ENCODE peak calls at places on chromosomes 4 and X, in five cellular contexts. A is K562, N is HepG2, S is GM12878, L is HCT116. X is an unnamed sample.

GRCh38 chr4:95505149-95505548 is 43.6 kb downstream of the UNC5C start:
- DNase-seq in L (peak; percentile 68), N (no peak), A (no peak), S (no peak), X (no peak)

GRCh38 chr4:183376381-183376780 is 54.2 kb upstream of the CLDN24 start:
- DNase-seq in L (no peak), N (no peak), A (no peak), S (no peak), X (no peak)

GRCh38 chrX:18792828-18793227 is 85.4 kb downstream of the PPEF1 start:
- DNase-seq in S (no peak), N (no peak), L (no peak), A (peak; percentile 9), X (no peak)

GRCh38 chrX:31271615-31272471 is 200.0 kb upstream of the FTHL17 start:
- DNase-seq in A (no peak), S (no peak), N (no peak), L (no peak), X (no peak)

GRCh38 chrX:153578200-153578835 is 20.6 kb downstream of the CCNQ start:
- DNase-seq in A (no peak), S (no peak), L (no peak), N (no peak), X (peak; percentile 56)

GRCh38 chrX:43002526-43003203 is 224.7 kb upstream of the PPP1R2C start:
- DNase-seq in A (no peak), L (no peak), N (no peak), S (peak; percentile 51), X (no peak)

GRCh38 chrX:133969191-133969590 is 16.2 kb downstream of the GPC3 start:
- DNase-seq in N (no peak), A (no peak), L (no peak), S (no peak), X (peak; percentile 12)

GRCh38 chrX:81174286-81174685 is 27.4 kb downstream of the HMGN5 start:
- DNase-seq in L (no peak), A (peak; percentile 9), N (peak; percentile 3), S (no peak), X (peak; percentile 24)

GRCh38 chrX:45697591-45697990 is 496.9 kb upstream of the DIPK2B start:
- DNase-seq in S (no peak), L (no peak), N (no peak), A (no peak), X (no peak)

GRCh38 chrX:48573690-48574269 is 504 bp upstream of the RBM3 start:
- DNase-seq in N (no peak), S (no peak), L (no peak), A (peak; percentile 87), X (no peak)

GRCh38 chrX:112259375-112259774 is 176.8 kb upstream of the TRPC5 start:
- DNase-seq in S (no peak), A (no peak), L (no peak), N (no peak), X (no peak)
- TF ChIP-seq REST in S (no peak), A (no peak), L (no peak), N (no peak), X (no peak)

GRCh38 chr4:128660361-128660964 is 149.0 kb upstream of the JADE1 start:
- DNase-seq in S (no peak), N (no peak), A (no peak), L (no peak), X (no peak)

GRCh38 chr4:128654465-128654864 is 155.0 kb upstream of the JADE1 start:
- DNase-seq in N (no peak), S (no peak), A (no peak), L (no peak), X (no peak)

GRCh38 chr4:128657638-128658037 is 151.9 kb upstream of the JADE1 start:
- DNase-seq in A (no peak), N (no peak), L (no peak), S (no peak), X (no peak)

GRCh38 chr4:128661529-128661928 is 148.0 kb upstream of the JADE1 start:
- DNase-seq in N (no peak), S (no peak), A (no peak), L (no peak), X (peak; percentile 62)

DNA sequence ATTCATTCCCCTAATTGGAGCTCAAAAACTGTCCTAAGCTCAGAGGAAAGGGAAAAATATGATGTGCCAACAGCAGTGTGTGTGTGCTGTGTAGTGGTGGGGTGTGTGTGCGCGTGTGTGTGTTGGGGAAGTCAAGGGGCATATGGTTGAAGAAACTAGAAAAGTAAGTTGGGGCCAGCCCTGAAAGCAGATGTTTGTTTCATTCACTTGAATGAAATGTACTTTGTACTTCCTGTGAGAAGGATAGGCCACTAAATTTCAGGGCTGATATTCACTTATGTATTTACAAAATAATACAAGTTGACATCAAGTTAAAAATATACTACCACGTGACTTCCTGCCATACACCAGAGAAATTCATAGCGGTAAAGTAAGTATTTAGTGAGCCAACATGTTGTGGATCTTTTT is 151.3 kb upstream of the JADE1 start:
- DNase-seq in A (no peak), S (peak; percentile 11), L (no peak), N (no peak), X (no peak)
- TF ChIP-seq POLR2AphosphoS5 in A (no peak), S (no peak), L (no peak), N (no peak), X (no peak)

GRCh38 chrX:115560978-115561604 is at the start of gene PLS3:
- DNase-seq in A (no peak), S (no peak), L (peak; percentile 77), N (peak; percentile 77), X (peak; percentile 87)
- TF ChIP-seq EZH2 in A (no peak), S (no peak), L (no peak), N (no peak), X (no peak)

GRCh38 chr4:102416765-102417164 is 71.5 kb upstream of the SLC39A8 start:
- DNase-seq in A (no peak), N (no peak), L (no peak), S (no peak), X (no peak)
- TF ChIP-seq REST in A (no peak), N (no peak), L (no peak), S (no peak), X (no peak)

DNA sequence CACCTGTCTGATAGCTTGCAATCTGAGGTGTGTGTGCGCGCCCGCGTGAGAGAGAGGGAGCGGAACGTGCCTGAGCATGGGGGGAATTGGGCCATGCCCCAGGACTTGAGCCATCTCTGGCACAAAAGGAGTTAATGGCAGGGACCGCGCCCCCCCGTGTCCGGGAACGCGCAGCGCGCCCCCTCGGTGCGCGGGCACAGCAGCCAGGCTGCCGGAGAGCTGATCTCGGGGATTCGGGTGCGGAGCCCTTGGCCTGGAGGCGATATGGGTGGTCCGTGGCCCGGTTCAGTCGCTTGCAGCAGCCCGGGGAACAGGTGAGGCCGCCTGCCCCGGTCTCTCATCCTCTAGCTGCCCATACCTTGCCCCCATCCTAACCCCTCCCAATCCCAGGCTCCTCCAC is at the start of gene NLGN3:
- DNase-seq in L (no peak), N (no peak), A (no peak), S (no peak), X (peak; percentile 59)
- TF ChIP-seq POLR2AphosphoS5 in L (no peak), N (no peak), A (no peak), S (no peak), X (peak; percentile 10)

GRCh38 chr4:65670331-65671031 is at the start of gene EPHA5:
- DNase-seq in A (peak; percentile 16), L (no peak), N (peak; percentile 3), S (no peak), X (peak; percentile 91)
- TF ChIP-seq EZH2 in A (no peak), L (no peak), N (no peak), S (no peak), X (no peak)

GRCh38 chr4:1193206-1194027 is 21.0 kb upstream of the SPON2 start:
- DNase-seq in N (no peak), L (no peak), S (no peak), A (no peak), X (no peak)
- TF ChIP-seq REST in N (no peak), L (no peak), S (no peak), A (no peak), X (no peak)

DNA sequence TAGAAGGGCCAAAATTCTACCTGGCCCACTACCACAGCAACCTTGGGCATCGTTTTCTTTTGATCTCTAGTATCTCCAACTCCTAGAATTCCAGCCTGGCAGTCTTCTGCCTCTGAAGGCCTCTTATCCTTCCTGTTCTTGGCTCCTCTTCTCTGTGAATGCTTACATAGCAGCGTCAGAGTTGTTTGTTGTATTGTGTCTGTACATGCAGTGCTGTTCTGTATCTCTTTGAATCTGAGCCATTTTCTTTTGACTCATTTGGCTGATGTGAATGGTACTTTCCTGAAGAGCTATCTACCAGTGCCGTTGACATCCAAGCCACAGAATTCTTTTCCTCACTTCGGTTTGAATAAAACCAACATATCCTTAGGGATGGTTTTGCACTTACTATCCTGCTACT is 79.2 kb downstream of the TMEM164 start:
- DNase-seq in L (no peak), A (no peak), S (no peak), N (no peak), X (no peak)
- TF ChIP-seq POLR2AphosphoS5 in L (no peak), A (no peak), S (no peak), N (no peak), X (no peak)

GRCh38 chr4:187789078-187789477 is 206.5 kb upstream of the ZFP42 start:
- DNase-seq in L (no peak), A (no peak), N (no peak), S (no peak), X (no peak)

GRCh38 chr4:187782425-187782824 is 213.1 kb upstream of the ZFP42 start:
- DNase-seq in L (no peak), S (no peak), N (no peak), A (no peak), X (no peak)

GRCh38 chr4:187786190-187786589 is 209.4 kb upstream of the ZFP42 start:
- DNase-seq in L (no peak), N (no peak), A (no peak), S (no peak), X (no peak)
- TF ChIP-seq EZH2 in L (no peak), N (no peak), A (no peak), S (no peak), X (no peak)

GRCh38 chr4:4417886-4418285 is 31.0 kb downstream of the NSG1 start:
- DNase-seq in L (no peak), N (no peak), S (no peak), A (no peak), X (no peak)
- TF ChIP-seq REST in L (no peak), N (no peak), S (no peak), A (no peak), X (no peak)